ENCODE peak calls at places on chromosomes 4 and X, in nine cellular contexts. I, S, A, W, U, O, V, T and G are unnamed samples.

GRCh38 chrX:14913241-14913640 is 40.0 kb downstream of the MOSPD2 start:
- DNase-seq in A (peak), I (no peak), O (peak), S (no peak), W (no peak), U (no peak), V (no peak), T (no peak), G (no peak)

GRCh38 chrX:131830400-131831184 is 192.5 kb upstream of the STK26 start:
- DNase-seq in S (peak), A (peak), U (peak), O (peak), W (no peak), T (no peak), I (peak), V (peak), G (peak)

GRCh38 chr4:37812713-37813112 is 13.8 kb upstream of the PGM2 start:
- DNase-seq in U (no peak), I (peak), V (no peak), T (no peak), S (no peak), A (peak), W (no peak), O (peak), G (peak)

GRCh38 chr4:182380701-182381295 is 137.6 kb downstream of the TENM3 start:
- DNase-seq in I (no peak), O (no peak), V (no peak), U (no peak), T (no peak), S (no peak), W (no peak), A (no peak), G (peak)

GRCh38 chr4:55055529-55055928 is 69.9 kb downstream of the KDR start:
- DNase-seq in O (no peak), A (no peak), W (no peak), U (no peak), S (no peak), V (no peak), I (no peak), T (no peak), G (no peak)

GRCh38 chrX:150036181-150036580 is 97.9 kb upstream of the EOLA2 start:
- DNase-seq in T (no peak), W (no peak), I (peak), U (no peak), S (no peak), A (peak), O (peak), V (no peak), G (peak)

GRCh38 chrX:112808007-112808406 is 32.6 kb downstream of the AMOT start:
- DNase-seq in U (no peak), V (no peak), T (no peak), A (no peak), W (no peak), S (no peak), I (no peak), O (no peak), G (no peak)

GRCh38 chr4:53579826-53580225 is 11.5 kb downstream of the LNX1 start:
- DNase-seq in I (no peak), V (no peak), T (no peak), U (no peak), S (no peak), W (no peak), A (peak), O (no peak), G (no peak)

GRCh38 chrX:124462931-124463330 is 116.6 kb downstream of the SH2D1A start:
- DNase-seq in I (no peak), W (no peak), U (no peak), A (no peak), O (no peak), T (no peak), V (no peak), S (no peak), G (no peak)

GRCh38 chrX:22395372-22395771 is 122.7 kb downstream of the CBLL2 start:
- DNase-seq in O (peak), A (peak), V (no peak), I (no peak), W (no peak), U (no peak), T (no peak), S (no peak), G (peak)

GRCh38 chrX:22952011-22952410 is 47.7 kb upstream of the DDX53 start:
- DNase-seq in T (no peak), I (peak), W (no peak), A (no peak), S (no peak), V (no peak), O (peak), U (no peak), G (peak)

GRCh38 chr4:6991771-6992557 is 51.2 kb upstream of the TADA2B start:
- DNase-seq in O (peak), I (no peak), S (no peak), U (no peak), A (peak), V (no peak), W (no peak), T (no peak), G (peak)

GRCh38 chr4:74546020-74546419 is 101.1 kb downstream of the AREG start:
- DNase-seq in T (no peak), S (no peak), I (peak), W (no peak), O (no peak), A (no peak), V (no peak), U (no peak), G (no peak)

GRCh38 chr4:141912831-141913230 is 276.4 kb downstream of the IL15 start:
- DNase-seq in I (no peak), T (no peak), O (no peak), V (peak), A (no peak), S (no peak), W (no peak), U (no peak), G (peak)

GRCh38 chrX:53930513-53931380 is 113.5 kb downstream of the PHF8 start:
- DNase-seq in A (peak), I (peak), W (no peak), V (no peak), T (no peak), O (peak), S (no peak), U (no peak), G (peak)

GRCh38 chr4:26804876-26805275 is 55.8 kb upstream of the STIM2 start:
- DNase-seq in O (no peak), V (no peak), I (no peak), S (no peak), T (no peak), A (no peak), W (no peak), U (no peak), G (no peak)

GRCh38 chr4:88908003-88908402 is 149.0 kb downstream of the FAM13A start:
- DNase-seq in T (no peak), U (no peak), W (no peak), I (no peak), A (no peak), O (peak), S (no peak), V (no peak), G (peak)

GRCh38 chr4:24794916-24795665 is at the start of gene SOD3:
- DNase-seq in V (no peak), T (no peak), S (peak), A (peak), I (no peak), U (no peak), O (peak), W (no peak), G (peak)